ENCODE peak calls at places on chromosomes 2 and 18, in four cellular contexts. One of them, this sample, is unnamed.

GRCh38 chr2:236054125-236054524 is 114.1 kb downstream of the GBX2 start:
- DNase-seq in AG08396: no peak
- DNase-seq in kidney epithelial cell: no peak
- DNase-seq in adipocyte: peak
- DNase-seq in this sample: no peak

GRCh38 chr18:37270046-37270665 is 295.4 kb downstream of the CELF4 start:
- DNase-seq in AG08396: peak
- DNase-seq in kidney epithelial cell: peak
- DNase-seq in adipocyte: peak
- DNase-seq in this sample: peak

GRCh38 chr2:237669129-237669627 is 41.8 kb downstream of the LRRFIP1 start:
- DNase-seq in AG08396: no peak
- DNase-seq in kidney epithelial cell: no peak
- DNase-seq in adipocyte: no peak
- DNase-seq in this sample: no peak

GRCh38 chr2:205139822-205140612 is 542.3 kb upstream of the NRP2 start:
- DNase-seq in AG08396: no peak
- DNase-seq in kidney epithelial cell: no peak
- DNase-seq in adipocyte: no peak
- DNase-seq in this sample: no peak

GRCh38 chr2:236576053-236576452 is 6.4 kb downstream of the ACKR3 start:
- DNase-seq in AG08396: no peak
- DNase-seq in kidney epithelial cell: no peak
- DNase-seq in adipocyte: no peak
- DNase-seq in this sample: no peak

GRCh38 chr2:37203708-37204107 is 7.4 kb downstream of the CEBPZOS start:
- DNase-seq in AG08396: no peak
- DNase-seq in kidney epithelial cell: no peak
- DNase-seq in adipocyte: no peak
- DNase-seq in this sample: no peak

GRCh38 chr2:26442707-26443106 is 35.2 kb downstream of the OTOF start:
- DNase-seq in AG08396: no peak
- DNase-seq in kidney epithelial cell: peak
- DNase-seq in adipocyte: no peak
- DNase-seq in this sample: no peak

GRCh38 chr18:46630160-46630559 is 26.9 kb downstream of the LOXHD1 start:
- DNase-seq in AG08396: no peak
- DNase-seq in kidney epithelial cell: no peak
- DNase-seq in adipocyte: no peak
- DNase-seq in this sample: no peak

GRCh38 chr18:58927659-58928058 is 63.0 kb downstream of the ZNF532 start:
- DNase-seq in AG08396: no peak
- DNase-seq in kidney epithelial cell: no peak
- DNase-seq in adipocyte: no peak
- DNase-seq in this sample: no peak

GRCh38 chr18:36503477-36503876 is 206.0 kb downstream of the FHOD3 start:
- DNase-seq in AG08396: no peak
- DNase-seq in kidney epithelial cell: no peak
- DNase-seq in adipocyte: no peak
- DNase-seq in this sample: no peak

GRCh38 chr18:51137051-51137729 is 60.3 kb downstream of the MEX3C start:
- DNase-seq in AG08396: no peak
- DNase-seq in kidney epithelial cell: no peak
- DNase-seq in adipocyte: no peak
- DNase-seq in this sample: no peak

GRCh38 chr2:161975062-161975812 is 98.8 kb downstream of the DPP4 start:
- DNase-seq in AG08396: no peak
- DNase-seq in kidney epithelial cell: no peak
- DNase-seq in adipocyte: no peak
- DNase-seq in this sample: no peak